ENCODE peak calls at places on chromosomes 3 and 15, in seven cellular contexts. S, J, W, E, Q, A and Z are unnamed samples.

GRCh38 chr3:17605032-17605431 is 137.4 kb downstream of the TBC1D5 start:
- DNase-seq in S (peak), J (peak), W (no peak), E (no peak), Q (no peak), A (peak), Z (peak)

GRCh38 chr3:125512135-125512920 is 7.7 kb downstream of the SNX4 start:
- DNase-seq in S (peak), J (no peak), W (no peak), E (no peak), Q (no peak), A (peak), Z (no peak)

GRCh38 chr3:187719628-187720336 is 17.4 kb upstream of the RTP2 start:
- DNase-seq in S (no peak), J (no peak), W (no peak), E (peak), Q (peak), A (no peak), Z (no peak)

GRCh38 chr3:191352014-191352413 is 21.7 kb upstream of the UTS2B start:
- DNase-seq in S (no peak), J (no peak), W (no peak), E (no peak), Q (no peak), A (no peak), Z (no peak)

GRCh38 chr3:183800221-183800863 is 25.0 kb downstream of the MAP6D1 start:
- DNase-seq in S (no peak), J (no peak), W (no peak), E (no peak), Q (no peak), A (no peak), Z (no peak)

GRCh38 chr3:53030864-53031445 is 14.9 kb downstream of the SFMBT1 start:
- DNase-seq in S (peak), J (no peak), W (no peak), E (no peak), Q (no peak), A (no peak), Z (no peak)

GRCh38 chr15:65414841-65415621 is 7.7 kb downstream of the IGDCC4 start:
- DNase-seq in S (no peak), J (no peak), W (no peak), E (no peak), Q (peak), A (no peak), Z (no peak)

GRCh38 chr3:140247775-140248174 is 312.8 kb downstream of the CLSTN2 start:
- DNase-seq in S (peak), J (no peak), W (no peak), E (no peak), Q (no peak), A (no peak), Z (no peak)

GRCh38 chr3:49427581-49427980 is 1.5 kb downstream of the NICN1 start:
- DNase-seq in S (no peak), J (no peak), W (no peak), E (no peak), Q (peak), A (no peak), Z (no peak)

GRCh38 chr3:49417516-49418120 is 4.7 kb downstream of the AMT start:
- DNase-seq in S (no peak), J (no peak), W (no peak), E (no peak), Q (peak), A (no peak), Z (no peak)

GRCh38 chr3:49421890-49422378 is 339 bp downstream of the AMT start:
- DNase-seq in S (no peak), J (no peak), W (no peak), E (no peak), Q (no peak), A (no peak), Z (no peak)

GRCh38 chr3:49424816-49425215 is 2.5 kb upstream of the AMT start:
- DNase-seq in S (no peak), J (no peak), W (no peak), E (no peak), Q (peak), A (no peak), Z (no peak)

GRCh38 chr3:49422379-49423248 is at the start of gene AMT:
- DNase-seq in S (no peak), J (no peak), W (peak), E (peak), Q (peak), A (no peak), Z (no peak)
- H3K4me3 ChIP-seq in S (no peak), J (peak), W (peak), E (peak), Q (peak), A (no peak), Z (peak)

GRCh38 chr3:23442598-23443383 is 239.7 kb downstream of the UBE2E2 start:
- DNase-seq in S (peak), J (no peak), W (no peak), E (no peak), Q (no peak), A (peak), Z (no peak)

GRCh38 chr3:23448998-23449537 is 245.9 kb downstream of the UBE2E2 start:
- DNase-seq in S (no peak), J (no peak), W (no peak), E (no peak), Q (no peak), A (no peak), Z (no peak)

GRCh38 chr3:23450051-23450450 is 246.9 kb downstream of the UBE2E2 start:
- DNase-seq in S (no peak), J (no peak), W (no peak), E (no peak), Q (no peak), A (no peak), Z (no peak)

GRCh38 chr3:23444386-23444785 is 241.3 kb downstream of the UBE2E2 start:
- DNase-seq in S (no peak), J (no peak), W (no peak), E (no peak), Q (no peak), A (no peak), Z (no peak)

GRCh38 chr3:23446301-23446700 is 243.2 kb downstream of the UBE2E2 start:
- DNase-seq in S (no peak), J (no peak), W (no peak), E (no peak), Q (no peak), A (no peak), Z (no peak)
- TF ChIP-seq CTCF in S (no peak), J (no peak), W (no peak), E (no peak), Q (no peak), A (no peak), Z (no peak)

GRCh38 chr15:31484986-31485385 is 158.4 kb downstream of the KLF13 start:
- DNase-seq in S (no peak), J (no peak), W (no peak), E (no peak), Q (no peak), A (no peak), Z (no peak)

GRCh38 chr15:31484369-31484951 is 157.8 kb downstream of the KLF13 start:
- DNase-seq in S (no peak), J (no peak), W (no peak), E (no peak), Q (no peak), A (no peak), Z (no peak)

GRCh38 chr15:31483053-31483923 is 156.7 kb downstream of the KLF13 start:
- DNase-seq in S (no peak), J (no peak), W (no peak), E (no peak), Q (no peak), A (no peak), Z (no peak)

GRCh38 chr15:31485431-31485830 is 158.8 kb downstream of the KLF13 start:
- DNase-seq in S (no peak), J (no peak), W (no peak), E (no peak), Q (no peak), A (no peak), Z (no peak)

DNA sequence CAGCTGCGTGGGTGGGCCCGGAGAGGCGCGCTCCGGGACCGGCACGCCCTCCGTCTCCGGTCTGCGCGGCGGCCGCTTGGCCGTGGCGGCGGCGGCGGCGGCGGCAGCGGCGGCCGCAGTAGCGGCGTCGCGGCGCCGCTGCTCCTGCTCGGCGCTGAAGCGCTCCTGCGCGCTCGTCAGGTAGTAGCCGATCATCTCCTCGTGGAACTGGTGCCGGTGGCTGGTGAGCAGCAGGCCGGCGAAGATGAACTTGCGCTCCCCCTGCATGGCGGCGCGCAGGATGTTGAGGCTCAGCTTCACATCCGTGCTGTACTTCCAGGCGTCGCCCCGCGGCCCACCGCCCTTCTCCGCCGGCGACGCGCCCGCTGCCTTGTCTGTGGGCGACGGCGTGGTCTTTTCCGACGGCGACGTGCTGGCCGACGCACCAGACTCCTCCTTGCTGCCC is 157.3 kb downstream of the KLF13 start:
- DNase-seq in S (no peak), J (no peak), W (no peak), E (no peak), Q (no peak), A (no peak), Z (no peak)
- H3K4me3 ChIP-seq in S (no peak), J (no peak), W (no peak), E (no peak), Q (no peak), A (no peak), Z (no peak)

GRCh38 chr3:117527346-117527745 is 817.8 kb downstream of the TUSC7 start:
- DNase-seq in S (no peak), J (no peak), W (no peak), E (no peak), Q (no peak), A (no peak), Z (no peak)

GRCh38 chr3:117528688-117529087 is 819.1 kb downstream of the TUSC7 start:
- DNase-seq in S (no peak), J (no peak), W (no peak), E (no peak), Q (no peak), A (no peak), Z (no peak)

GRCh38 chr3:117532268-117532667 is 822.7 kb downstream of the TUSC7 start:
- DNase-seq in S (no peak), J (no peak), W (no peak), E (no peak), Q (no peak), A (no peak), Z (no peak)

GRCh38 chr3:117534138-117534537 is 824.6 kb downstream of the TUSC7 start:
- DNase-seq in S (no peak), J (no peak), W (no peak), E (no peak), Q (no peak), A (no peak), Z (no peak)

GRCh38 chr3:117531078-117531477 is 821.5 kb downstream of the TUSC7 start:
- DNase-seq in S (no peak), J (no peak), W (no peak), E (no peak), Q (no peak), A (no peak), Z (no peak)
- TF ChIP-seq CTCF in S (no peak), J (no peak), W (no peak), E (no peak), Q (no peak), A (no peak), Z (no peak)

GRCh38 chr15:66701422-66702034 is 508 bp upstream of the SMAD6 start:
- DNase-seq in S (peak), J (no peak), W (peak), E (peak), Q (peak), A (no peak), Z (no peak)

GRCh38 chr15:66698971-66699370 is 3.1 kb upstream of the SMAD6 start:
- DNase-seq in S (no peak), J (no peak), W (no peak), E (no peak), Q (no peak), A (no peak), Z (no peak)

GRCh38 chr15:66700412-66700801 is 1.6 kb upstream of the SMAD6 start:
- DNase-seq in S (no peak), J (no peak), W (no peak), E (no peak), Q (no peak), A (no peak), Z (no peak)

GRCh38 chr15:66702035-66702769 is at the start of gene SMAD6:
- DNase-seq in S (peak), J (peak), W (peak), E (peak), Q (peak), A (peak), Z (peak)

DNA sequence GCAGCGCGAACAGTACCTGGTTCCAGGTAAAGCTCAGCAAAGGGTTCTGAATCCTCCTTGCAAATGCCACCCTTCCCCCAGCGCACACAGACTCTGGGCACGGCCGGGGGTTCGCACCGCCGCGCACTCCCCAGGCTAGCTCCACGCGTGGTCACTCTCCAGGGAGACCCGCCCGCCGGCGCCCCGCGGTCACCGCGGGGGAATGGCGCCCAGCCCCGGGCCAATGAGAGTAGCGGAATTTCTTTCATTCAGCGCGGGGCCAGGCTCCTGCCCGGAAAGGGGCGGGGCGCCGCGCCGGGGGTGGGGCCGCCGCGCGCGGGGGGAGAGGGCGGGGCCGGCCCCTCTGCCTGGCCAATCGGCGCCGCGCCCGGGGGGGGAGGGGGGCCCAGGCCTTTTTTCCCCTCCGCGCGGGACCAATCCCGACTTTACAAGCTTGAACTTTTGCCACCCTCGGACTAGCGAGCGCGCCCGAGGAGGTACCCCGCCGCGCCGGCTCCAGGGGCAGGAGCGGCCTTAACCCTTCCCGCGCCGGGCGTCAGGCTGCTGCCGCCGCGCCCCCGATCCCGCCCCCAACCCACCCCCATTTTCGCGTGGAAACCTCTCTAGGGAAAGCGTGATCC is 1.1 kb upstream of the SMAD6 start:
- DNase-seq in S (peak), J (no peak), W (peak), E (peak), Q (peak), A (peak), Z (peak)
- H3K4me3 ChIP-seq in S (peak), J (peak), W (peak), E (peak), Q (peak), A (peak), Z (peak)

DNA sequence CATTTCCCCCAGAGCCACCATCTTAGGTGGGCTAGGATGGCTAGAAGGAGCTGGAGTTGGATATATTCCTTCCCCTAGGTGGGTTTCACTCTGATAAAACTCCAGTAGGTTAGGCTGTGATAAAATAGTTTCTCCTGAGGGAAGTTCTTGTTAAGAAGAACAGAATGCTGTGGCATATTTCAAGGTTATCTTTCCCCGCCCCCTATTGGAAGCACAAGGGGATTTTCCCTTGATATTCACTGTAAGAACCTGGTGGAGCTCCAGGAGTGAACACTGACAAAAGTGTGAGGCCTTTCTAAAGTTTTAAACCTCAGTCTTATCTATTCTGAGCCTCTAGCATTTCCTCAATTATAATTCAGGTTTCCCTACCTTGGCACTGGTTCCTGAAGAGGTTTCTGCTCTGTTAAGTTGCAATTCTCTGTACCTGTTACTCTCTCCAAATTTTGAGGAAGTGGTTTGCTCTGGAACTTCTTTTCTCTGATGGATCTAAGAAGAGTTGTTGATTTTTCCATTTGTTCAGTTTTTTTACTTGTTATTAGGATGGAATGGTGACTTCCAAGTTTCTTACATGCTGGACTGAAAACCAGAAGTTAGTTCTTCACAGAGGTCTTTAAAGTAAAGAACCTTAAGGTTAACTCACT is 113.5 kb downstream of the GMPS start:
- DNase-seq in S (no peak), J (no peak), W (no peak), E (no peak), Q (no peak), A (no peak), Z (no peak)
- TF ChIP-seq CTCF in S (no peak), J (no peak), W (no peak), E (no peak), Q (no peak), A (no peak), Z (no peak)

GRCh38 chr3:123449986-123450474 is 1.1 kb upstream of the ADCY5 start:
- DNase-seq in S (no peak), J (no peak), W (peak), E (no peak), Q (peak), A (no peak), Z (no peak)
- H3K4me3 ChIP-seq in S (no peak), J (peak), W (peak), E (peak), Q (peak), A (peak), Z (peak)